ENCODE peak calls at places on chromosomes 11 and 22, in nine cellular contexts. D is GM06990; M is brain microvascular endothelial cell; I is CD8-positive, alpha-beta memory T cell; Z is cardiac muscle cell; P is body of pancreas; C is Panc1; E is mesenchymal stem cell; X is testis. T is an unnamed sample.

GRCh38 chr11:60485987-60486386 is 6.6 kb upstream of the MS4A12 start:
- DNase-seq in D (peak; percentile 56), M (no peak), I (no peak), Z (no peak), P (peak; percentile 61), C (peak; percentile 54), E (peak; percentile 3), X (no peak), T (peak; percentile 75)

GRCh38 chr11:100964400-100964799 is 165.2 kb downstream of the PGR start:
- DNase-seq in D (no peak), M (no peak), I (no peak), Z (peak; percentile 81), P (no peak), C (no peak), E (no peak), X (no peak), T (no peak)

GRCh38 chr22:33697640-33698039 is 222.6 kb downstream of the LARGE1 start:
- DNase-seq in D (no peak), M (peak; percentile 66), I (no peak), Z (no peak), P (no peak), C (no peak), E (peak; percentile 43), X (no peak), T (no peak)

GRCh38 chr11:3341298-3341697 is 37.6 kb downstream of the ZNF195 start:
- DNase-seq in D (no peak), M (peak; percentile 20), I (peak; percentile 55), Z (peak; percentile 41), P (peak; percentile 75), C (peak; percentile 28), E (no peak), X (peak; percentile 68), T (no peak)

GRCh38 chr11:76664578-76665061 is 5.9 kb downstream of the LRRC32 start:
- DNase-seq in D (no peak), M (no peak), I (no peak), Z (no peak), P (no peak), C (no peak), E (no peak), X (no peak), T (peak; percentile 85)

GRCh38 chr11:128579790-128580504 is 7.4 kb downstream of the ETS1 start:
- DNase-seq in D (no peak), M (peak; percentile 11), I (no peak), Z (no peak), P (no peak), C (no peak), E (peak; percentile 89), X (no peak), T (no peak)

GRCh38 chr11:97361812-97362378 is 972.1 kb downstream of the JRKL start:
- DNase-seq in D (no peak), M (peak; percentile 33), I (no peak), Z (peak; percentile 26), P (no peak), C (no peak), E (peak; percentile 40), X (no peak), T (no peak)

GRCh38 chr22:37383342-37383741 is 43.9 kb downstream of the ELFN2 start:
- DNase-seq in D (no peak), M (no peak), I (no peak), Z (no peak), P (no peak), C (no peak), E (no peak), X (no peak), T (no peak)

GRCh38 chr11:103053997-103054396 is 38.0 kb downstream of the DCUN1D5 start:
- DNase-seq in D (no peak), M (no peak), I (no peak), Z (no peak), P (no peak), C (no peak), E (peak; percentile 16), X (no peak), T (no peak)

GRCh38 chr11:11982975-11983374 is 25.5 kb downstream of the DKK3 start:
- DNase-seq in D (no peak), M (no peak), I (no peak), Z (no peak), P (no peak), C (no peak), E (no peak), X (no peak), T (no peak)

GRCh38 chr11:61110255-61111059 is 8.2 kb downstream of the CD5 start:
- DNase-seq in D (no peak), M (no peak), I (peak; percentile 16), Z (no peak), P (no peak), C (no peak), E (no peak), X (no peak), T (no peak)

DNA sequence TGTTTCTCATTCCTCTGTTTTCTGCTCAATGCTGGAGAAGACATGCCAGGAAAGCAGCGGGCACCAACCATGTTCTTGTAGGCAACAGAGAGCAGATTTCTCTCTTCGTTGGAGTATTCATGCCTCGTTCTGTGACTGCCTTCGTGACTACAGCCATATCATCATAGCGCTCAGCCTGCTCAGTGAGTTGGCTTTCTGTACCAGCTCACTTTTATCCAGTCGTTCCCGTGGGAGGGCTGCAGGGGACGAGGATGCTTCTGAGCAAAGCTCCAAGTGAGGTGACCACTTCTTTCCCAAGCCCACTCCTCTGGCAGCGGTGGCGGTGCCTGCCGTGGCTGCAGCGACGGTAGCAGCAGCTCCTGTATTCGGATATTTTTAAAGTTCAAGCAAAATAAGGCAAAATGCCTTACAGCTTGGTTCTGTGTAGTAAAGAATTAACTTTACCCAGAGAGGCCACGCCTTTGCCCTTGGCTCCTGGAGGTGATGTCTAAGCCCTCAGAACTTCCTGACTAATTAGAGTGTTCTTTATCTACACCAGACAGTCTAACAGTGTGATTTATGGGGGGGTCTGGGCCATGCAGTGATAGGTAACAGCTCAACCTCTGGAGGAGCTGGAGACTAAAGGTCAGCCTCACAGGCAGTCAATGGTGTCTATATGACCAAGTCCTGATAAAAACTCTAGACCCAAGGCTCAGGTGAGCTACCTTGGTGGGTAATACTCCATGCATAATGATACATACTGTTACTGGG is 35.3 kb downstream of the LDHAL6A start:
- DNase-seq in D (no peak), M (no peak), I (no peak), Z (no peak), P (no peak), C (no peak), E (no peak), X (no peak), T (no peak)
- H3K27me3 ChIP-seq in D (no peaks in the 10 kb centered on the region), M (no peaks in the 10 kb centered on the region), I (no peaks in the 10 kb centered on the region), Z (no peaks in the 10 kb centered on the region), P (no peaks in the 10 kb centered on the region), C (no peaks in the 10 kb centered on the region), E (no peaks in the 10 kb centered on the region), X (no peaks in the 10 kb centered on the region), T (no peaks in the 10 kb centered on the region)

GRCh38 chr22:46463435-46464227 is 73.8 kb downstream of the CELSR1 start:
- DNase-seq in D (no peak), M (no peak), I (no peak), Z (no peak), P (no peak), C (no peak), E (no peak), X (no peak), T (no peak)

GRCh38 chr22:46464701-46465347 is 72.6 kb downstream of the CELSR1 start:
- DNase-seq in D (no peak), M (no peak), I (no peak), Z (no peak), P (no peak), C (no peak), E (no peak), X (no peak), T (no peak)

GRCh38 chr22:46465348-46465725 is 72.1 kb downstream of the CELSR1 start:
- DNase-seq in D (no peak), M (no peak), I (no peak), Z (no peak), P (no peak), C (no peak), E (no peak), X (no peak), T (no peak)

GRCh38 chr22:46462726-46463371 is 74.6 kb downstream of the CELSR1 start:
- DNase-seq in D (no peak), M (peak; percentile 45), I (no peak), Z (peak; percentile 31), P (no peak), C (no peak), E (peak; percentile 46), X (no peak), T (no peak)

GRCh38 chr22:46464296-46464695 is 73.1 kb downstream of the CELSR1 start:
- DNase-seq in D (no peak), M (no peak), I (no peak), Z (no peak), P (no peak), C (no peak), E (no peak), X (no peak), T (no peak)
- H3K27me3 ChIP-seq in D (no peaks in the 10 kb centered on the region), M (no peaks in the 10 kb centered on the region), I (no peaks in the 10 kb centered on the region), Z (no peaks in the 10 kb centered on the region), P (no peaks in the 10 kb centered on the region), C (no peaks in the 10 kb centered on the region), E (no peaks in the 10 kb centered on the region), X (no peaks in the 10 kb centered on the region), T (no peaks in the 10 kb centered on the region)

GRCh38 chr22:43302462-43303109 is 40.6 kb downstream of the SCUBE1 start:
- DNase-seq in D (no peak), M (no peak), I (no peak), Z (no peak), P (no peak), C (no peak), E (no peak), X (no peak), T (no peak)

GRCh38 chr22:43303166-43303565 is 40.0 kb downstream of the SCUBE1 start:
- DNase-seq in D (no peak), M (no peak), I (no peak), Z (no peak), P (no peak), C (no peak), E (no peak), X (no peak), T (no peak)

GRCh38 chr22:43304831-43305230 is 38.3 kb downstream of the SCUBE1 start:
- DNase-seq in D (no peak), M (no peak), I (no peak), Z (no peak), P (no peak), C (no peak), E (no peak), X (no peak), T (no peak)

GRCh38 chr22:43301866-43302265 is 41.3 kb downstream of the SCUBE1 start:
- DNase-seq in D (no peak), M (no peak), I (no peak), Z (no peak), P (no peak), C (no peak), E (no peak), X (no peak), T (no peak)

DNA sequence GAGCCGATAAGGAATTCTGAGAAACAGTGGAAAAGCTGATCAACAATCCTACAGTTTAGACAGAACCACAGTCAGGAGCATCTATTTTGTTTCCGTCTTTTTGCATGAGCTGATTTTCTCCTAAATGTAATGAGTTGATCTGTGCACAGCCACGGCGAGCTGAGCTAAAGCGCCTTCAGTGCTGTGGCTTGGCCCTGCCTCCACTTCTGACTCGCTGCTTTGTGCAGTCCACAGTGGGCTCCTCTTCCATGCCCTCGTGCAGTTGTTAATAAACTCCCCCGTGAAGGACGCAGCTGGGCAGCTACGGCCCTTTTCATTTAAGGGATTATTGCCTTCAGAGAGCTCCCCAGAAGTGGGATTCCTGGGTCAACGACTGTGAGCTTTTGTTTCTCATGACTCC is 39.4 kb downstream of the SCUBE1 start:
- DNase-seq in D (no peak), M (no peak), I (no peak), Z (no peak), P (no peak), C (no peak), E (no peak), X (no peak), T (no peak)
- H3K27me3 ChIP-seq in D (peaks cover 2% of the 10 kb centered on the region), M (peaks cover 27% of the 10 kb centered on the region), I (no peaks in the 10 kb centered on the region), Z (no peaks in the 10 kb centered on the region), P (no peaks in the 10 kb centered on the region), C (no peaks in the 10 kb centered on the region), E (peaks cover 50% of the 10 kb centered on the region), X (no peaks in the 10 kb centered on the region), T (no peaks in the 10 kb centered on the region)

GRCh38 chr11:46270707-46271106 is 6.8 kb upstream of the CREB3L1 start:
- DNase-seq in D (no peak), M (no peak), I (no peak), Z (no peak), P (no peak), C (no peak), E (no peak), X (no peak), T (no peak)
- H3K27me3 ChIP-seq in D (no peaks in the 10 kb centered on the region), M (no peaks in the 10 kb centered on the region), I (peaks cover 2% of the 10 kb centered on the region), Z (no peaks in the 10 kb centered on the region), P (no peaks in the 10 kb centered on the region), C (no peaks in the 10 kb centered on the region), E (no peaks in the 10 kb centered on the region), X (no peaks in the 10 kb centered on the region), T (peaks cover under 1% of the 10 kb centered on the region)